ENCODE peak calls at places on chromosomes 4 and X, in ten cellular contexts. T is uterus, R is NB4, N is IMR-90, V is tibial nerve, H is GM12891, L is upper lobe of left lung, B is lower leg skin, W is H54, C is heart left ventricle. O is an unnamed sample.

GRCh38 chrX:102627640-102628039 is 23.6 kb upstream of the GPRASP1 start:
- DNase-seq in T (no peak), R (peak), N (no peak), V (no peak), H (no peak), L (no peak), B (no peak), W (no peak), C (no peak), O (no peak)

GRCh38 chr4:156832886-156833285 is 138.7 kb downstream of the PDGFC start:
- DNase-seq in T (no peak), R (no peak), N (peak), V (no peak), H (no peak), L (no peak), B (no peak), W (no peak), C (no peak), O (no peak)

GRCh38 chr4:131381055-131381454 is 1768.0 kb upstream of the PCDH10 start:
- DNase-seq in T (no peak), R (no peak), N (no peak), V (no peak), H (no peak), L (no peak), B (no peak), W (no peak), C (no peak), O (no peak)

GRCh38 chr4:149914521-149915115 is 99.0 kb upstream of the IQCM start:
- DNase-seq in T (no peak), R (peak), N (peak), V (peak), H (peak), L (no peak), B (no peak), W (peak), C (peak), O (peak)

GRCh38 chrX:17376381-17377046 is 1.5 kb downstream of the NHS start:
- DNase-seq in T (peak), R (no peak), N (no peak), V (peak), H (no peak), L (peak), B (no peak), W (no peak), C (no peak), O (no peak)

GRCh38 chr4:67922697-67923096 is 38.9 kb upstream of the TMPRSS11D start:
- DNase-seq in T (no peak), R (no peak), N (no peak), V (no peak), H (no peak), L (no peak), B (no peak), W (no peak), C (no peak), O (peak)

GRCh38 chr4:34039766-34040165 is 2204.5 kb downstream of the ARAP2 start:
- DNase-seq in T (no peak), R (no peak), N (no peak), V (no peak), H (no peak), L (no peak), B (no peak), W (no peak), C (no peak), O (no peak)

GRCh38 chr4:54217642-54218486 is 11.2 kb upstream of the PDGFRA start:
- DNase-seq in T (peak), R (peak), N (peak), V (peak), H (peak), L (no peak), B (peak), W (peak), C (peak), O (peak)

GRCh38 chrX:138191998-138192397 is 519.5 kb downstream of the FGF13 start:
- DNase-seq in T (no peak), R (peak), N (peak), V (peak), H (no peak), L (no peak), B (no peak), W (no peak), C (no peak), O (peak)

GRCh38 chr4:139460565-139460964 is 6.6 kb downstream of the RAB33B start:
- DNase-seq in T (no peak), R (no peak), N (no peak), V (no peak), H (no peak), L (no peak), B (no peak), W (no peak), C (no peak), O (no peak)

GRCh38 chr4:3484057-3484973 is 21.2 kb downstream of the DOK7 start:
- DNase-seq in T (no peak), R (peak), N (no peak), V (no peak), H (no peak), L (peak), B (no peak), W (peak), C (peak), O (no peak)

GRCh38 chr4:16329132-16329796 is 103.0 kb upstream of the TAPT1 start:
- DNase-seq in T (no peak), R (no peak), N (peak), V (no peak), H (no peak), L (no peak), B (no peak), W (no peak), C (no peak), O (no peak)

GRCh38 chrX:1813809-1814208 is 198.9 kb downstream of the ASMT start:
- DNase-seq in T (no peak), R (no peak), N (no peak), V (no peak), H (no peak), L (no peak), B (no peak), W (no peak), C (no peak), O (no peak)

GRCh38 chr4:95129708-95130343 is 372.1 kb downstream of the BMPR1B start:
- DNase-seq in T (peak), R (peak), N (peak), V (peak), H (no peak), L (no peak), B (peak), W (peak), C (peak), O (peak)

GRCh38 chrX:47573334-47574095 is 8.7 kb upstream of the TIMP1 start:
- DNase-seq in T (peak), R (no peak), N (peak), V (peak), H (no peak), L (no peak), B (no peak), W (no peak), C (peak), O (no peak)

GRCh38 chrX:47571896-47572295 is 10.3 kb upstream of the TIMP1 start:
- DNase-seq in T (no peak), R (no peak), N (no peak), V (no peak), H (no peak), L (no peak), B (no peak), W (no peak), C (no peak), O (no peak)

GRCh38 chrX:47574096-47574553 is 8.1 kb upstream of the TIMP1 start:
- DNase-seq in T (no peak), R (no peak), N (no peak), V (no peak), H (no peak), L (peak), B (no peak), W (no peak), C (no peak), O (no peak)

GRCh38 chrX:47571215-47571614 is 10.2 kb downstream of the ARAF start:
- DNase-seq in T (no peak), R (no peak), N (no peak), V (no peak), H (no peak), L (no peak), B (no peak), W (no peak), C (no peak), O (no peak)

DNA sequence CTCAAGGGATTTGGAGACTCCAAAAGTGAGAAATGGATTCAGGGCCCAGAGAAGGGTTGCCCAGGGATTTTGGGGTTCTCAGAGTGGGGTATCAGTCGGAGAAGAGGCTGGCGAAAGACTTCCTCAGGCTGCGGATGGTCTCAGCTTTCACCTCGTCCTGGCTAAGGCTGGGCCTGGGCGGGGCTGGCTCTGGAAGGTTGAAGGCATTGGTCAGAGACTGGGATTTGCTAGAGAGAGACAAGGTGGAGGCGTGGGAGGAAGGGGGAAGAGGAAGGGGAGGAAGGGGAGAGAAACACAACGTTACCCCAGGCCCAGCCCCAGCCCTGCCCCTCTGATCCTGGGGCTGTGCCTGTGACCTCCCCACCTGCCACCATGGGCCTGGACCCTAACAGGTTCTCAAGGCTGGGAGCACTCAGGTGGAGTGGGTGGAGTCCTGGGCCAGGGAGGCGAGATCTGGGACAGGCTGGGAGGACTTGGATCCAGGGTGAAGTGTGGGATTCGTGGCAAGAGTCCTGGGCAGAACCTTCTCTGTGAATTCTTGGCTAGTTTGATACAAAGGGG is 9.4 kb upstream of the TIMP1 start:
- DNase-seq in T (no peak), R (no peak), N (no peak), V (no peak), H (no peak), L (no peak), B (no peak), W (no peak), C (no peak), O (no peak)
- TF ChIP-seq POLR2A in T (no peak), R (no peak), N (peak), V (no peak), H (no peak), L (no peak), B (no peak), W (no peak), C (no peak), O (peak)

GRCh38 chr4:118964891-118965411 is 76.3 kb downstream of the SYNPO2 start:
- DNase-seq in T (peak), R (no peak), N (peak), V (no peak), H (no peak), L (no peak), B (no peak), W (no peak), C (no peak), O (no peak)

GRCh38 chr4:118968813-118969212 is 80.2 kb downstream of the SYNPO2 start:
- DNase-seq in T (no peak), R (peak), N (no peak), V (no peak), H (no peak), L (no peak), B (no peak), W (no peak), C (no peak), O (no peak)

GRCh38 chr4:118967393-118967792 is 78.7 kb downstream of the SYNPO2 start:
- DNase-seq in T (no peak), R (peak), N (peak), V (peak), H (no peak), L (no peak), B (no peak), W (no peak), C (no peak), O (no peak)

GRCh38 chr4:118969359-118969758 is 80.7 kb downstream of the SYNPO2 start:
- DNase-seq in T (peak), R (peak), N (peak), V (peak), H (no peak), L (no peak), B (peak), W (no peak), C (peak), O (peak)

GRCh38 chr4:118968006-118968405 is 79.4 kb downstream of the SYNPO2 start:
- DNase-seq in T (peak), R (peak), N (peak), V (peak), H (peak), L (no peak), B (peak), W (no peak), C (peak), O (no peak)
- TF ChIP-seq POLR2A in T (no peak), R (no peak), N (no peak), V (no peak), H (no peak), L (no peak), B (no peak), W (no peak), C (no peak), O (no peak)

GRCh38 chr4:122777846-122778501 is 45.5 kb downstream of the BBS12 start:
- DNase-seq in T (no peak), R (no peak), N (peak), V (no peak), H (no peak), L (no peak), B (no peak), W (no peak), C (no peak), O (no peak)

GRCh38 chr4:122776916-122777315 is 44.4 kb downstream of the BBS12 start:
- DNase-seq in T (no peak), R (no peak), N (no peak), V (no peak), H (no peak), L (no peak), B (no peak), W (no peak), C (no peak), O (peak)

GRCh38 chr4:122775039-122775438 is 42.5 kb downstream of the BBS12 start:
- DNase-seq in T (no peak), R (no peak), N (no peak), V (no peak), H (no peak), L (no peak), B (no peak), W (no peak), C (no peak), O (no peak)

GRCh38 chr4:122773021-122773420 is 40.5 kb downstream of the BBS12 start:
- DNase-seq in T (no peak), R (no peak), N (no peak), V (no peak), H (no peak), L (no peak), B (no peak), W (no peak), C (no peak), O (no peak)

GRCh38 chr4:122775987-122776836 is 43.7 kb downstream of the BBS12 start:
- DNase-seq in T (no peak), R (no peak), N (no peak), V (no peak), H (no peak), L (no peak), B (no peak), W (no peak), C (no peak), O (peak)
- TF ChIP-seq POLR2A in T (no peak), R (no peak), N (no peak), V (no peak), H (no peak), L (no peak), B (no peak), W (no peak), C (no peak), O (no peak)

DNA sequence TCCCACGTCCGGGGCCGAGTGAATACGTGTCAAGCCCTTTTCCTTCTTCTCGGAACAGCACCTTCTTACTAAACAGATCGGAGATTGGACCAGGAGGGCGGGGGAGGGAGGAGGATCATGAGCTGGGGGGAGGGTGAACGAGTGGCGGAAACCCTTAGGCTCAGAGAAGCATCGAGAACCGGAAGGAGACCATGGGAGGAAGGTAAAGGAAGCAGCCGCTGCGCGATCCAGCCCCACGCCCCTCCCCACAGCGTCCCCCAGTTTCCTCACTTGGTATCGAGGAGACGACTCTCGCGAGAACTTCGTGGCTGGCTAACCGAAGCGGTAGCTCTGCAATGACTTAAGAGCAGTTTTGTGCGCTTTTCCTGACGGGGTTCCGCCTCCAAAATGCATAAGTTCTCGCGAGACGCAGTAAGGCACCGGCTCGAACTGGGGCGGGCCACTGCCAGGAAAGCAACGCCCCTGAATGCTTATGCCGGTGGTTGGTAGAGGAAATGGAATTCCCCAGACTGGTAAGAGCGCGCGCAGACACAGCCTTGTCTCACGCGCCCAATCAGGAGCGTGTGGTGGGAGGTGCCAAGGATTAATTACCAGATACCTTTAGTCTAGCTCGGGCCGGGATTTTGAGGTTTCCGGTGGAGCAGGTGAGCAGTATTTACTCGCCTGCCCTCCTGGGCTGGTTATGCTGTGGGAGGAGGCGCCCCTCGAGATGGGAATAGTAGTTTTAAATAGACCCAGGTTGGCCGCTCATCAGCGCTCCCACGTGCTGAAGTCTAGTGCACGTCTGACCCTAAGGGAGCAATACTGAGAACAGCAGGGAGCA is 534 bp upstream of the UBE2D3 start:
- DNase-seq in T (peak), R (peak), N (peak), V (peak), H (peak), L (peak), B (peak), W (peak), C (peak), O (peak)
- TF ChIP-seq POLR2A in T (peak), R (peak), N (peak), V (peak), H (peak), L (peak), B (no peak), W (peak), C (peak), O (peak)

O was measured in erythroblast.